ENCODE peak calls at places on chromosomes 4 and X, in five cellular contexts. Z, N, C, M and K are unnamed samples.

GRCh38 chr4:168421671-168422070 is 58.6 kb downstream of the DDX60L start:
- DNase-seq in Z (peak; percentile 45), N (peak; percentile 27), C (no peak), M (no peak), K (no peak)

GRCh38 chr4:75990129-75990528 is 616 bp downstream of the SDAD1 start:
- DNase-seq in Z (no peak), N (no peak), C (peak; percentile 21), M (no peak), K (no peak)

GRCh38 chrX:141176586-141177451 is at the start of gene LDOC1:
- DNase-seq in Z (peak; percentile 9), N (peak; percentile 92), C (peak; percentile 76), M (no peak), K (peak; percentile 72)

GRCh38 chr4:89492476-89493110 is 185.0 kb upstream of the GPRIN3 start:
- DNase-seq in Z (no peak), N (no peak), C (no peak), M (no peak), K (no peak)

GRCh38 chrX:128781506-128781905 is 729.3 kb upstream of the ACTRT1 start:
- DNase-seq in Z (no peak), N (peak; percentile 49), C (peak; percentile 43), M (no peak), K (no peak)

GRCh38 chr4:39706829-39707511 is 9.0 kb downstream of the UBE2K start:
- DNase-seq in Z (no peak), N (no peak), C (no peak), M (no peak), K (no peak)

GRCh38 chrX:35890699-35891098 is 28.8 kb upstream of the CFAP47 start:
- DNase-seq in Z (no peak), N (peak; percentile 75), C (peak; percentile 79), M (no peak), K (no peak)

GRCh38 chrX:41870719-41871151 is 52.6 kb downstream of the CASK start:
- DNase-seq in Z (no peak), N (peak; percentile 33), C (no peak), M (no peak), K (peak; percentile 43)

GRCh38 chrX:71637848-71638247 is 19.5 kb upstream of the CXCR3 start:
- DNase-seq in Z (no peak), N (no peak), C (no peak), M (no peak), K (no peak)

GRCh38 chr4:189302719-189303118 is 638.0 kb upstream of the FRG1 start:
- DNase-seq in Z (no peak), N (no peak), C (no peak), M (no peak), K (no peak)

GRCh38 chr4:16329797-16330134 is 103.5 kb upstream of the TAPT1 start:
- DNase-seq in Z (no peak), N (no peak), C (no peak), M (no peak), K (no peak)

GRCh38 chrX:153448556-153449280 is 2.9 kb upstream of the TREX2 start:
- DNase-seq in Z (no peak), N (no peak), C (no peak), M (no peak), K (no peak)

GRCh38 chrX:69155786-69156520 is 9.3 kb downstream of the PJA1 start:
- DNase-seq in Z (no peak), N (no peak), C (no peak), M (peak; percentile 71), K (no peak)

GRCh38 chr4:34182346-34182745 is 2062.0 kb downstream of the ARAP2 start:
- DNase-seq in Z (no peak), N (no peak), C (no peak), M (no peak), K (no peak)

GRCh38 chrX:17703201-17703600 is 34.1 kb upstream of the SCML1 start:
- DNase-seq in Z (peak; percentile 9), N (no peak), C (no peak), M (no peak), K (no peak)

GRCh38 chr4:152979731-152980330 is 43.7 kb downstream of the FHDC1 start:
- DNase-seq in Z (no peak), N (no peak), C (no peak), M (no peak), K (no peak)

GRCh38 chrX:77434949-77435348 is 12.2 kb upstream of the FGF16 start:
- DNase-seq in Z (no peak), N (no peak), C (no peak), M (no peak), K (no peak)

GRCh38 chr4:123995939-123996338 is 599.3 kb downstream of the SPRY1 start:
- DNase-seq in Z (no peak), N (no peak), C (no peak), M (no peak), K (no peak)

GRCh38 chrX:72381439-72382198 is 75.9 kb upstream of the CITED1 start:
- DNase-seq in Z (no peak), N (no peak), C (no peak), M (no peak), K (no peak)

GRCh38 chr4:53813991-53814390 is 222.7 kb upstream of the LNX1 start:
- DNase-seq in Z (no peak), N (no peak), C (no peak), M (no peak), K (no peak)

GRCh38 chr4:72846280-72847111 is 223.0 kb downstream of the COX18 start:
- DNase-seq in Z (no peak), N (peak; percentile 48), C (peak; percentile 92), M (no peak), K (no peak)

GRCh38 chr4:48073567-48074103 is 57.1 kb downstream of the NIPAL1 start:
- DNase-seq in Z (no peak), N (no peak), C (no peak), M (no peak), K (no peak)

GRCh38 chr4:80265571-80266266 is 745 bp upstream of the FGF5 start:
- DNase-seq in Z (peak; percentile 11), N (peak; percentile 52), C (no peak), M (no peak), K (no peak)

GRCh38 chr4:76570141-76570989 is 135.3 kb downstream of the SHROOM3 start:
- DNase-seq in Z (no peak), N (peak; percentile 67), C (no peak), M (no peak), K (no peak)

GRCh38 chrX:156002517-156002916 is 5.0 kb downstream of the IL9R start:
- DNase-seq in Z (no peak), N (no peak), C (no peak), M (no peak), K (no peak)

GRCh38 chr4:117375101-117375500 is 289.7 kb upstream of the TRAM1L1 start:
- DNase-seq in Z (no peak), N (no peak), C (no peak), M (no peak), K (no peak)

GRCh38 chr4:142781114-142781513 is 65.0 kb downstream of the INPP4B start:
- DNase-seq in Z (no peak), N (no peak), C (no peak), M (no peak), K (no peak)

GRCh38 chr4:123452585-123452984 is 56.0 kb downstream of the SPRY1 start:
- DNase-seq in Z (peak; percentile 45), N (peak; percentile 32), C (no peak), M (no peak), K (peak; percentile 70)

GRCh38 chrX:107599371-107599970 is 28.8 kb upstream of the PRPS1 start:
- DNase-seq in Z (no peak), N (no peak), C (no peak), M (no peak), K (no peak)

GRCh38 chr4:62118558-62118957 is 918.4 kb downstream of the ADGRL3 start:
- DNase-seq in Z (no peak), N (no peak), C (no peak), M (no peak), K (no peak)

GRCh38 chr4:145933134-145933533 is 5.5 kb downstream of the ZNF827 start:
- DNase-seq in Z (no peak), N (no peak), C (no peak), M (no peak), K (no peak)

GRCh38 chr4:139809207-139810157 is 143.9 kb downstream of the MGST2 start:
- DNase-seq in Z (no peak), N (no peak), C (no peak), M (no peak), K (no peak)
- H3K27ac ChIP-seq in Z (no peak overlapping the region), N (peak overlapping the region; percentile 48), C (no peak overlapping the region), M (no peak overlapping the region), K (peak overlapping the region; percentile 20)

DNA sequence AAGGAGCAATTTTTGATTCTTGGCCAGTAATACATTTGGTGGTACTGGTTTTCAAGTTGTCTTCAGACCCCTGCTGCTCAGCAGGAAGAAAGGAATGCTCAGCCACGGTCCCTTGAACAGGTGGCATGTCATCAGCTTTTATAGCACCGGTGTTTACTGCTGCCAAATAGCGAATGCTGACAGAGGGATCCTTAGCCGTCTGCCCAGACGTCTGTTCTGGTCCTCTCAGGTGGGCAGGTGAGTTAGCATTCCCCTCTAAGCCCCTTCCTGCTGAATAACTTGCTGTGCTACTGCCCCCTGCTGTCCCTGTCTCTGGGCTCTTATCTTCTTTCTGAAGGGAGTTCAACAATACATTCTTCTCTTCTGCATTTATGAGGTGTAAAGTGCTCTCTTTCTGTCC is 28.4 kb downstream of the BOD1L1 start:
- DNase-seq in Z (no peak), N (no peak), C (no peak), M (no peak), K (no peak)
- TF ChIP-seq CTCF in Z (peak; percentile 30), N (no peak), C (peak; percentile 24), M (no peak), K (no peak)

GRCh38 chr4:1730532-1731135 is 9.3 kb downstream of the TACC3 start:
- DNase-seq in Z (no peak), N (no peak), C (no peak), M (no peak), K (no peak)
- H3K36me3 ChIP-seq in Z (peaks cover 40% of the 10 kb centered on the region), N (no peaks in the 10 kb centered on the region), C (peaks cover 26% of the 10 kb centered on the region), M (no peaks in the 10 kb centered on the region), K (peaks cover 16% of the 10 kb centered on the region)

DNA sequence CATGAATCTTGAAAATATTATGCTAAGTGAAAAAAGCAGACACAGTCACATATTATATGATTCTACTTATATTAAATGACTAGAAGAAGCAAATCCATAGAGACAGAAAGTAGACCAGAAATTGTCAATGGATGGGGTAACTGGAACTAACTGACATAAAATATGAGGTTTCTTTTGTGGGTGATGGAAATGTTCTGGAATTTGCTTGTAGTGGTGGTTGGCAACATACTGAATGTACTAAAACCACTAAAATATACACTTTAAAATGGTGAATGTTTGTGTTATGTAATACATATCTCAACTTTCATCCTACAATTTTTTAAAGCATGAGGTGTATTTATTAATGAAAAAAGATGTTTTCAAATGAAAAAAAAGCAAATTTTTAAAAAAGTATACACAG is 14.7 kb downstream of the CNOT6L start:
- DNase-seq in Z (no peak), N (no peak), C (no peak), M (no peak), K (no peak)
- H3K27ac ChIP-seq in Z (no peak overlapping the region), N (no peak overlapping the region), C (no peak overlapping the region), M (no peak overlapping the region), K (no peak overlapping the region)